ENCODE peak calls at places on chromosomes 2 and 18, in seven cellular contexts. G, N, K, P, Y, D and S are unnamed samples.

GRCh38 chr18:26549486-26550435 is 1.4 kb upstream of the KCTD1 start:
- DNase-seq in D (peak; percentile 64), N (peak; percentile 57), Y (peak; percentile 53), P (peak; percentile 57), G (peak; percentile 51), K (peak; percentile 72), S (peak; percentile 29)

GRCh38 chr2:100759901-100760300 is 60.0 kb upstream of the NPAS2 start:
- DNase-seq in G (no peak), P (no peak), K (no peak), D (no peak), N (no peak), Y (no peak), S (no peak)

GRCh38 chr18:45009766-45010165 is 329.1 kb downstream of the SETBP1 start:
- DNase-seq in G (no peak), Y (no peak), K (no peak), P (no peak), N (peak; percentile 27), D (no peak), S (no peak)

GRCh38 chr2:54520687-54521086 is 64.6 kb downstream of the SPTBN1 start:
- DNase-seq in K (peak; percentile 35), Y (no peak), D (no peak), N (no peak), G (no peak), P (no peak), S (no peak)

GRCh38 chr2:240946654-240947053 is 40.5 kb downstream of the CROCC2 start:
- DNase-seq in G (no peak), Y (no peak), K (no peak), P (peak; percentile 2), N (no peak), D (peak; percentile 42), S (no peak)

GRCh38 chr2:40304340-40304739 is 147.6 kb downstream of the SLC8A1 start:
- DNase-seq in K (no peak), Y (no peak), G (no peak), N (no peak), P (no peak), D (no peak), S (no peak)

GRCh38 chr2:16464641-16465040 is 201.0 kb downstream of the CYRIA start:
- DNase-seq in G (no peak), K (no peak), P (no peak), Y (no peak), N (no peak), D (no peak), S (no peak)

GRCh38 chr2:71299507-71299906 is 32.1 kb upstream of the ZNF638 start:
- DNase-seq in G (no peak), P (no peak), N (no peak), D (no peak), Y (no peak), K (peak; percentile 39), S (no peak)

GRCh38 chr2:127293386-127293757 is 572 bp downstream of the ERCC3 start:
- DNase-seq in Y (no peak), K (no peak), D (no peak), N (no peak), G (no peak), P (no peak), S (no peak)

GRCh38 chr18:14962626-14963025 is 214.7 kb downstream of the ANKRD30B start:
- DNase-seq in K (no peak), G (no peak), Y (no peak), P (no peak), D (no peak), N (no peak), S (no peak)
- H3K4me3 ChIP-seq in K (no peak overlapping the region), G (no peak overlapping the region), Y (no peak overlapping the region), P (no peak overlapping the region), D (no peak overlapping the region), N (no peak overlapping the region), S (no peak overlapping the region)

DNA sequence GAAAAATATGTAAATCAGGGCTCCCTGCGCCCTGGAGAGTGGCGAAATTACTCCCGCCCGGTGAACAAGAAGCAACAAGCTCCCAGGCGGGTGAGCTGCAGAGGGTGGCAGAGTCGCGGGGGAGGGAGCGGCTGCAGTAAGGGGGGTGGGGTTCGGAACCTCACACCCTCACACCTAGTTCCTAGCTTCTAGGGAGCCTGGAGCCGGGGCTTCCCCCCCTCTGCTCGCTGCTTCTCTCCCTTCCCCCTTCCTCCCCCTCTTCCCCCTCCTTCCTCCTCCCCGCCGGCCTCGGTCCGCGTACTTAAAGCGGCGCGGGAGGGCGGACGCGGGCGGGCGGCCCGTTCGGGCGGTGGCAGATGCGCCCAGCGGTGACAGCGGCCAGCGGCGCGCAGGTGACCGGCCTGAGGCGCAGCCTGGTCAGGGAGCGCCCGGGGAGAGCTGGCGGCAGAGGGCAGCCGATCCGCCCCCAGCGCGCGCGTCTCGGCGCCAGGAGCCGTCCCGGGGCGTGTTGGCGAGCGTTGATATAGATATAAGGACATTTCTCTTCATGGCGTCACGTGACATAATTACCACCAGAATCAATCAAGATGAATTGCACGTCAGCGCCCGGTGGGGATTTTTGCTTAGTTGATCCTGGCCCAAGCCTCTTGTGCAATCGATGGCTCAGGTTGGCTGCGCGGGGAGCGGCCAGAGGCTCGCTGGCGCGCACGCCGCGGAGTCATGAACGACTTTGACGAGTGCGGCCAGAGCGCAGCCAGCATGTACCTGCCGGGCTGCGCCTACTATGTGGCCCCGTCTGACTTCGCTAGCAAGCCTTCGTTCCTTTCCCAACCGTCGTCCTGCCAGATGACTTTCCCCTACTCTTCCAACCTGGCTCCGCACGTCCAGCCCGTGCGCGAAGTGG is at the start of gene HOXD11:
- DNase-seq in Y (no peak), N (no peak), K (peak; percentile 70), D (peak; percentile 72), P (no peak), G (no peak), S (no peak)
- TF ChIP-seq POLR2A in Y (no peak), N (no peak), K (no peak), D (no peak), P (no peak), G (no peak), S (no peak)

DNA sequence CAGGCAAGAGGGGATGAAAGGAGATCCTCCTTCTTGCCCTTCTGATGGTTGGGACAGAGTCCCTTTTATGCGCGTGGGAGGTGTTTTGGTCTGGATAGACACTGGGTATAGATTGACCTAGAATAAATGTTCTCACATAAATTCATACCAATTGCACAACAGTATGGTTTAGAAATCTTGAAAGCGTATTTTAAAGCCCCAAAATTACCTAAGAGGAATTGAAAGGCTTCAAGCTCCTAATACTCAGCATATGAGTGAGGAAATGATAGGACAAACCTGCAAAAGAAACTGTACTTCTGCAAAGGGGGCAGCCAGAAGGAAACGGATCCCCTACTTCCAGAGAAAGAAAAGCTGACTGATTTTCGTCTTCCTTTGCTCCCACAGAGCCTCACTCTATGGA is 2.7 kb upstream of the BCL2 start:
- DNase-seq in G (no peak), Y (no peak), P (no peak), K (no peak), N (no peak), D (no peak), S (no peak)
- H3K4me3 ChIP-seq in G (no peak overlapping the region), Y (no peak overlapping the region), P (no peak overlapping the region), K (no peak overlapping the region), N (no peak overlapping the region), D (no peak overlapping the region), S (no peak overlapping the region)

GRCh38 chr2:113183703-113184102 is 9.9 kb downstream of the PSD4 start:
- DNase-seq in Y (no peak), K (no peak), N (no peak), G (no peak), D (no peak), P (no peak), S (no peak)
- TF ChIP-seq POLR2A in Y (no peak), K (no peak), N (no peak), G (no peak), D (no peak), P (no peak), S (no peak)

GRCh38 chr2:153072077-153072476 is 353.7 kb downstream of the ARL6IP6 start:
- DNase-seq in P (no peak), K (no peak), D (no peak), Y (no peak), G (no peak), N (no peak), S (no peak)
- H3K4me3 ChIP-seq in P (no peak overlapping the region), K (no peak overlapping the region), D (no peak overlapping the region), Y (no peak overlapping the region), G (no peak overlapping the region), N (no peak overlapping the region), S (no peak overlapping the region)